ENCODE peak calls at places on chromosomes 11 and 22, in seven cellular contexts. A is A673, V is ACHN, X is ELF-1, U is T-cell, L is skeletal muscle cell, F is choroid plexus epithelial cell. E is an unnamed sample.

GRCh38 chr22:42805016-42805997 is 51.8 kb downstream of the ARFGAP3 start:
- DNase-seq in U (no peak), A (no peak), V (no peak), L (no peak), F (peak), X (no peak), E (peak)

GRCh38 chr22:19868773-19869471 is 14.2 kb upstream of the GNB1L start:
- DNase-seq in F (no peak), V (no peak), A (no peak), L (no peak), X (peak), U (no peak), E (peak)

GRCh38 chr22:42928969-42929837 is 72.1 kb upstream of the ARFGAP3 start:
- DNase-seq in X (no peak), F (no peak), A (no peak), V (no peak), U (no peak), L (no peak), E (no peak)

GRCh38 chr11:18772211-18772610 is 19.4 kb downstream of the PTPN5 start:
- DNase-seq in X (no peak), F (no peak), A (no peak), U (no peak), V (no peak), L (no peak), E (no peak)

GRCh38 chr11:35907648-35908431 is 36.0 kb upstream of the LDLRAD3 start:
- DNase-seq in A (no peak), X (no peak), U (no peak), F (peak), V (no peak), L (peak), E (no peak)

GRCh38 chr22:43305806-43306205 is 37.4 kb downstream of the SCUBE1 start:
- DNase-seq in U (no peak), F (no peak), X (no peak), L (no peak), A (no peak), V (no peak), E (no peak)

GRCh38 chr11:46686886-46687810 is 13.3 kb downstream of the ARHGAP1 start:
- DNase-seq in V (no peak), A (no peak), L (no peak), U (no peak), F (peak), X (no peak), E (no peak)

GRCh38 chr22:19970479-19971275 is 29.1 kb upstream of the TXNRD2 start:
- DNase-seq in L (no peak), F (peak), U (peak), X (peak), A (peak), V (peak), E (peak)

GRCh38 chr11:85752890-85753581 is 57.9 kb downstream of the SYTL2 start:
- DNase-seq in A (peak), L (no peak), X (no peak), U (peak), V (no peak), F (no peak), E (no peak)

GRCh38 chr11:111528557-111528956 is 12.0 kb upstream of the LAYN start:
- DNase-seq in L (no peak), V (peak), A (peak), F (no peak), U (no peak), X (no peak), E (no peak)

GRCh38 chr22:26547426-26547825 is 35.2 kb upstream of the TFIP11 start:
- DNase-seq in V (no peak), F (no peak), A (no peak), U (no peak), X (no peak), L (no peak), E (no peak)

GRCh38 chr11:40602866-40603578 is 856.4 kb downstream of the LRRC4C start:
- DNase-seq in F (no peak), U (no peak), X (no peak), A (no peak), V (no peak), L (no peak), E (no peak)

GRCh38 chr11:29184939-29185890 is 831.6 kb downstream of the KCNA4 start:
- DNase-seq in V (peak), A (peak), U (no peak), F (peak), L (peak), X (no peak), E (no peak)

GRCh38 chr11:122731500-122731913 is 76.0 kb downstream of the UBASH3B start:
- DNase-seq in L (peak), F (peak), A (no peak), V (no peak), X (no peak), U (no peak), E (no peak)

GRCh38 chr22:47443836-47444745 is 681.6 kb downstream of the TBC1D22A start:
- DNase-seq in U (no peak), F (no peak), X (no peak), L (no peak), V (no peak), A (no peak), E (no peak)

GRCh38 chr22:42863349-42863911 is 6.4 kb upstream of the ARFGAP3 start:
- DNase-seq in F (peak), L (peak), V (peak), A (peak), U (no peak), X (no peak), E (no peak)

GRCh38 chr22:21077884-21078508 is 32.2 kb downstream of the LRRC74B start:
- DNase-seq in X (no peak), F (no peak), V (no peak), U (no peak), L (no peak), A (no peak), E (no peak)

GRCh38 chr11:57315491-57315890 is 9.3 kb downstream of the TNKS1BP1 start:
- DNase-seq in A (peak), L (no peak), F (peak), V (no peak), U (no peak), X (no peak), E (peak)

GRCh38 chr22:46547179-46547882 is 9.9 kb upstream of the CELSR1 start:
- DNase-seq in L (no peak), X (peak), F (peak), A (no peak), U (no peak), V (peak), E (no peak)

GRCh38 chr11:126888126-126888712 is 112.4 kb downstream of the KIRREL3 start:
- DNase-seq in A (no peak), V (no peak), U (no peak), L (no peak), F (no peak), X (no peak), E (no peak)

GRCh38 chr11:84036664-84037194 is 750.6 kb upstream of the CCDC90B start:
- DNase-seq in L (no peak), U (no peak), X (no peak), V (no peak), A (no peak), F (no peak), E (no peak)

GRCh38 chr11:31397239-31397834 is 27.7 kb downstream of the DNAJC24 start:
- DNase-seq in F (peak), X (no peak), L (no peak), A (peak), V (peak), U (no peak), E (no peak)

GRCh38 chr11:1827095-1827797 is 7.5 kb upstream of the SYT8 start:
- DNase-seq in X (no peak), U (no peak), L (peak), F (peak), V (peak), A (peak), E (no peak)

GRCh38 chr22:39868741-39869140 is 24.8 kb downstream of the ENTHD1 start:
- DNase-seq in V (no peak), L (no peak), X (no peak), A (no peak), F (no peak), U (no peak), E (no peak)

GRCh38 chr22:36331912-36332622 is 55.7 kb downstream of the MYH9 start:
- DNase-seq in L (no peak), F (peak), U (peak), A (peak), X (peak), V (peak), E (no peak)

GRCh38 chr11:102971766-102972165 is 16.2 kb upstream of the MMP13 start:
- DNase-seq in A (no peak), V (no peak), L (no peak), F (no peak), X (no peak), U (no peak), E (no peak)

GRCh38 chr11:2138436-2139117 is 612 bp downstream of the IGF2 start:
- DNase-seq in V (no peak), F (no peak), U (no peak), X (no peak), L (no peak), A (peak), E (no peak)

GRCh38 chr11:28964811-28965210 is 856.6 kb downstream of the METTL15 start:
- DNase-seq in V (no peak), L (no peak), X (no peak), U (no peak), A (no peak), F (peak), E (no peak)

GRCh38 chr11:93031386-93031785 is 61.9 kb downstream of the MTNR1B start:
- DNase-seq in F (peak), L (peak), A (peak), U (no peak), V (no peak), X (peak), E (peak)

GRCh38 chr11:124751741-124752470 is at the start of gene VSIG2:
- DNase-seq in A (no peak), U (no peak), L (no peak), X (peak), F (no peak), V (no peak), E (peak)

GRCh38 chr11:119474682-119475596 is 52.0 kb upstream of the THY1 start:
- DNase-seq in V (peak), F (peak), A (peak), L (peak), U (no peak), X (peak), E (peak)

GRCh38 chr11:60377737-60378136 is 595 bp upstream of the MS4A7 start:
- DNase-seq in L (no peak), V (no peak), X (no peak), F (no peak), A (no peak), U (no peak), E (no peak)

GRCh38 chr11:71977743-71978418 is 20.8 kb upstream of the IL18BP start:
- DNase-seq in A (peak), F (peak), L (no peak), X (no peak), V (peak), U (peak), E (no peak)

GRCh38 chr22:47047321-47048122 is 285.1 kb downstream of the TBC1D22A start:
- DNase-seq in L (no peak), F (no peak), A (no peak), U (no peak), X (no peak), V (no peak), E (no peak)

GRCh38 chr11:67167715-67168114 is 48.7 kb downstream of the KDM2A start:
- DNase-seq in F (no peak), A (no peak), U (no peak), L (no peak), X (no peak), V (no peak), E (no peak)

GRCh38 chr11:111336582-111337256 is 38.4 kb downstream of the POU2AF3 start:
- DNase-seq in U (no peak), V (no peak), X (no peak), A (peak), L (peak), F (peak), E (peak)

GRCh38 chr11:65083134-65083833 is 556 bp downstream of the CDCA5 start:
- DNase-seq in A (no peak), U (no peak), F (no peak), L (no peak), V (no peak), X (no peak), E (no peak)

E was measured in H9.